ENCODE peak calls at places on chromosomes 4 and X, in four cellular contexts. M is mesenchymal stem cell, N is IMR-90, J is MM.1S. K is an unnamed sample. For H3K4me1, the result is how much of the 10 kb centered on the place peaks cover.

GRCh38 chrX:120769576-120770341 is 105.9 kb downstream of the CT47B1 start:
- DNase-seq in J (peak), M (peak), N (peak), K (peak)

GRCh38 chr4:183722738-183723560 is 63.9 kb downstream of the TRAPPC11 start:
- DNase-seq in J (peak), N (peak), M (peak), K (peak)

GRCh38 chr4:184273166-184274147 is 55.8 kb upstream of the ENPP6 start:
- DNase-seq in M (no peak), N (no peak), J (no peak), K (no peak)

GRCh38 chr4:1579834-1580686 is 104.1 kb downstream of the FAM53A start:
- DNase-seq in N (no peak), J (no peak), M (peak), K (no peak)

GRCh38 chr4:54945838-54946237 is 179.6 kb downstream of the KDR start:
- DNase-seq in N (no peak), M (peak), J (no peak), K (no peak)

GRCh38 chr4:88017516-88018302 is 10.3 kb downstream of the PKD2 start:
- DNase-seq in N (peak), M (peak), J (no peak), K (peak)

GRCh38 chr4:88759039-88759631 is 61.5 kb upstream of the NAP1L5 start:
- DNase-seq in M (peak), J (no peak), N (peak), K (peak)

GRCh38 chr4:69859140-69859539 is 805 bp downstream of the SULT1E1 start:
- DNase-seq in M (no peak), N (no peak), J (no peak), K (no peak)

GRCh38 chr4:147843162-147843561 is 111.3 kb downstream of the ARHGAP10 start:
- DNase-seq in J (peak), M (no peak), N (no peak), K (no peak)

GRCh38 chr4:185424905-185425599 is 712 bp downstream of the UFSP2 start:
- DNase-seq in J (peak), N (peak), M (peak), K (peak)

GRCh38 chr4:12703076-12703475 is 781.1 kb downstream of the RAB28 start:
- DNase-seq in M (no peak), J (no peak), N (no peak), K (no peak)

GRCh38 chrX:63404332-63404731 is 53.2 kb upstream of the SPIN4 start:
- DNase-seq in N (no peak), M (no peak), J (no peak), K (no peak)

DNA sequence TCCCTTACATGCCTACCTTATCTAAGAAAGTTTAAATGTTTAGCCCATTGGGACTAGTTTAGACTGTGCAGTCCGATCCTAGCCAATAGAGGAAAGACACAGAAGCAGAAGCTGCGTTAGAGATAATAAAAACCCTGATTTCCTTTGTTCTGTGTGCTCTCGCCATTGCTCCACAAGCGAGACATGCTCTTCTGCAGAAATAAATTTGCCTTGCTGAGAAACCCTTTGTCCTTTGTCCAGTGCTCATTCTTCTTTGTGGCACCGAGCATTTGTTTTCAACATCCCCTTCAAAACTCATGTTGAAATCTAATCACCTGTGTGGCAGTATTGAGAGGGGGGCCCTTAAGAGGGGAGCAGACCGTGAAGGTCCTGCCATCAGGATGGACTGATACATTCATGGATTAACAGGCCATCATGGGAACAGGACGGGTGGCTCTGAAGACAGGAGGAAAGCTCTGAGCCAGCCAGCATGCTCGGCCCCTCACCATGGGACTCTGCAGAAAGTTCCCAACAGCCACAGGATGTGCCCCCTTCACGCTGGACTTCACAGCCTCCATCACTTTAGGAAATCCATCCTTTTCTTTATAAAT is 94.5 kb downstream of the ABLIM2 start:
- DNase-seq in N (no peak), M (no peak), J (no peak), K (peak)
- H2AFZ ChIP-seq in N (no peak), M (no peak), J (no peak), K (no peak)

GRCh38 chr4:118865091-118865708 is 23.5 kb upstream of the SYNPO2 start:
- DNase-seq in N (peak), M (peak), J (peak), K (peak)
- H3K9ac ChIP-seq in N (no peak), M (peak), J (no peak), K (no peak)

GRCh38 chr4:177320721-177321120 is 11.0 kb downstream of the NEIL3 start:
- DNase-seq in J (no peak), M (no peak), N (no peak), K (no peak)
- H3K4me1 ChIP-seq in J (under half), M (under half), N (under half), K (under half)

DNA sequence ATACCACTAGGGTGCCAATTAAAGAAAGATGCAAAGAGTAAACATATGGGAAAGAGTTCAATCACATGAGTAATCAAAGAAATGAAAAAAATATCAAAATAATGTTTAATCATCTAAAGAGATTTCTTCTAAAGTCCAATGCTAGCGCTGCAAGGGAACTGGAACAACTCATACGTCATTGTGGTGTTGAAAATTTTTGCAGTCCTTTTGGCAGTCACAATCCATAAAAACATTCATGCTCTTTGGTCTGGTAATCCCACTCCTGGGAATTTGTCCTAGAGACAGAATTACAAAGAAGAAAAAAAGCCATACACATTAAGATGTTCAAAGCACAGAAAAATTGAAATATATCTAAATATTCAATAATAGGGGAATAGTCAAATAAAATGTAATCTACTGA is 4.6 kb downstream of the P2RY4 start:
- DNase-seq in N (no peak), J (no peak), M (no peak), K (no peak)
- H2AFZ ChIP-seq in N (no peak), J (no peak), M (no peak), K (no peak)

GRCh38 chrX:45788941-45789348 is 588.3 kb upstream of the DIPK2B start:
- DNase-seq in J (no peak), M (peak), N (peak), K (no peak)

GRCh38 chrX:45783002-45783401 is 582.3 kb upstream of the DIPK2B start:
- DNase-seq in M (no peak), N (no peak), J (no peak), K (no peak)

GRCh38 chrX:45784590-45784989 is 583.9 kb upstream of the DIPK2B start:
- DNase-seq in J (no peak), M (no peak), N (no peak), K (no peak)

GRCh38 chrX:45788315-45788714 is 587.6 kb upstream of the DIPK2B start:
- DNase-seq in M (no peak), J (no peak), N (no peak), K (peak)
- H3K9ac ChIP-seq in M (peak), J (no peak), N (no peak), K (no peak)

K was measured in fibroblast of lung.